ENCODE peak calls at places on chromosomes 5 and 9, in seven cellular contexts. D, B, K, T, L, H and M are unnamed samples.

GRCh38 chr9:69549310-69550202 is 122.6 kb downstream of the APBA1 start:
- DNase-seq in D (peak), H (no peak), T (no peak), B (peak), K (no peak), L (peak), M (no peak)

GRCh38 chr9:110777843-110778215 is 109.2 kb downstream of the MUSK start:
- DNase-seq in K (no peak), L (no peak), H (no peak), B (no peak), D (no peak), T (no peak), M (no peak)

GRCh38 chr9:11319477-11320060 is 706.8 kb upstream of the PTPRD start:
- DNase-seq in B (peak), D (peak), T (no peak), H (no peak), K (no peak), L (peak), M (no peak)

GRCh38 chr5:159915913-159916840 is at the start of gene ADRA1B:
- DNase-seq in K (peak), T (no peak), D (peak), H (peak), L (peak), B (peak), M (no peak)

GRCh38 chr9:89519393-89519805 is 21.5 kb upstream of the SEMA4D start:
- DNase-seq in K (no peak), B (peak), L (peak), H (no peak), T (no peak), D (no peak), M (peak)

GRCh38 chr5:125746936-125747335 is 676.3 kb upstream of the GRAMD2B start:
- DNase-seq in H (no peak), D (no peak), T (no peak), B (peak), K (no peak), L (no peak), M (no peak)

GRCh38 chr5:179318193-179318955 is 26.9 kb downstream of the ADAMTS2 start:
- DNase-seq in T (no peak), H (no peak), D (no peak), L (no peak), B (no peak), K (no peak), M (no peak)

GRCh38 chr9:119370816-119371215 is 1.6 kb upstream of the BRINP1 start:
- DNase-seq in D (peak), T (no peak), H (no peak), L (peak), B (peak), K (no peak), M (no peak)

GRCh38 chr5:141182248-141182647 is at the start of gene PCDHB16:
- DNase-seq in D (peak), B (no peak), K (no peak), T (no peak), L (peak), H (no peak), M (no peak)

GRCh38 chr9:385818-386398 is 171.2 kb downstream of the DOCK8 start:
- DNase-seq in H (peak), T (peak), L (peak), K (no peak), B (peak), D (peak), M (no peak)

GRCh38 chr5:133751846-133752245 is 139.5 kb upstream of the FSTL4 start:
- DNase-seq in B (no peak), D (no peak), H (no peak), L (no peak), K (peak), T (no peak), M (no peak)

GRCh38 chr9:110432253-110432652 is 94.6 kb upstream of the TXNDC8 start:
- DNase-seq in H (no peak), D (no peak), L (no peak), B (no peak), K (no peak), T (no peak), M (no peak)

GRCh38 chr5:147226512-147226911 is 8.3 kb upstream of the STK32A start:
- DNase-seq in L (no peak), H (no peak), T (no peak), D (no peak), K (no peak), B (no peak), M (no peak)

GRCh38 chr5:91707521-91707841 is 324.4 kb upstream of the ARRDC3 start:
- DNase-seq in L (no peak), B (no peak), K (no peak), D (no peak), H (no peak), T (no peak), M (no peak)
- H3K27ac ChIP-seq in L (no peak), B (no peak), K (no peak), D (no peak), H (no peak), T (no peak), M (no peak)

DNA sequence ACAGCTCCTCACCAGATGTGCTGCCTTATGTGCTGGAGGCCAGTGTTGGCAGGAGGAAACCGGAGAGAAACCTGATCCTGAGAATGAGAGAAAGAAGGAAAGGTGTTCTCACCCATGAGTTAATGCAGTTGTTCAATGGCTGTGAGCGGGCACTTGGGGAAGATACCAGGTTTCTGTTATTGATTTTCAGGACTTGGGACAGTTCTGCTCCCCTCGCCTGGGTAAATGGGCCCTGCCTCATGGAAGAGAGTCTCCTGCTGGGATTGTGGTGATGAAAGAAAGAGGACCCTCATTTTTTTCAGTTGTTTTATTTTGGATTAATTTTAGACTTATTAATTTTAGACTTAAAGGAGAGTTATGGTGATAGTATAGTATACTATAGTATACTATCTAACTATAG is 59.5 kb downstream of the EGFLAM start:
- DNase-seq in L (no peak), H (no peak), B (no peak), T (no peak), D (no peak), K (no peak), M (no peak)
- H3K27ac ChIP-seq in L (no peak), H (no peak), B (no peak), T (no peak), D (no peak), K (no peak), M (no peak)

GRCh38 chr9:81370650-81371049 is 318.7 kb downstream of the TLE1 start:
- DNase-seq in B (no peak), K (no peak), L (no peak), H (no peak), D (no peak), T (no peak), M (no peak)
- H3K27ac ChIP-seq in B (no peak), K (no peak), L (no peak), H (no peak), D (no peak), T (no peak), M (no peak)

GRCh38 chr9:137019891-137020683 is 8.0 kb downstream of the ABCA2 start:
- DNase-seq in K (no peak), T (no peak), D (peak), H (no peak), B (no peak), L (no peak), M (no peak)
- H3K27ac ChIP-seq in K (no peak), T (no peak), D (no peak), H (no peak), B (no peak), L (no peak), M (no peak)

GRCh38 chr9:128108784-128109709 is 18.5 kb downstream of the PTGES2 start:
- DNase-seq in L (no peak), H (no peak), K (no peak), B (no peak), T (no peak), D (no peak), M (no peak)
- H3K27ac ChIP-seq in L (no peak), H (no peak), K (no peak), B (no peak), T (no peak), D (peak), M (no peak)

GRCh38 chr5:77033338-77033737 is 3.1 kb downstream of the AGGF1 start:
- DNase-seq in K (no peak), H (no peak), D (no peak), B (no peak), T (no peak), L (no peak), M (no peak)

GRCh38 chr5:77030097-77031071 is at the start of gene AGGF1:
- DNase-seq in B (peak), H (peak), K (peak), D (peak), T (peak), L (peak), M (peak)

GRCh38 chr5:77028631-77029375 is 1.4 kb upstream of the AGGF1 start:
- DNase-seq in H (no peak), B (no peak), L (peak), T (no peak), D (no peak), K (no peak), M (no peak)

GRCh38 chr5:77032635-77033034 is 2.4 kb downstream of the AGGF1 start:
- DNase-seq in B (no peak), D (no peak), H (no peak), K (no peak), L (no peak), T (no peak), M (no peak)

GRCh38 chr5:77029376-77029885 is 773 bp upstream of the AGGF1 start:
- DNase-seq in T (no peak), L (peak), D (no peak), B (no peak), H (no peak), K (no peak), M (no peak)
- H3K27ac ChIP-seq in T (no peak), L (peak), D (no peak), B (no peak), H (peak), K (peak), M (no peak)

GRCh38 chr9:72990397-72991182 is 37.7 kb upstream of the ALDH1A1 start:
- DNase-seq in H (no peak), K (no peak), T (no peak), L (peak), D (no peak), B (no peak), M (no peak)
- H3K27ac ChIP-seq in H (no peak), K (no peak), T (no peak), L (peak), D (no peak), B (no peak), M (no peak)

GRCh38 chr9:131015876-131016397 is 7.0 kb downstream of the LAMC3 start:
- DNase-seq in T (no peak), H (no peak), B (no peak), D (no peak), L (no peak), K (no peak), M (no peak)

GRCh38 chr9:131018621-131019020 is 9.6 kb downstream of the LAMC3 start:
- DNase-seq in B (no peak), T (no peak), H (no peak), D (peak), L (peak), K (no peak), M (no peak)

GRCh38 chr9:131015112-131015511 is 6.1 kb downstream of the LAMC3 start:
- DNase-seq in L (no peak), H (no peak), B (no peak), D (no peak), K (no peak), T (no peak), M (no peak)

GRCh38 chr9:131019387-131020239 is 10.6 kb downstream of the LAMC3 start:
- DNase-seq in T (no peak), L (no peak), H (no peak), D (no peak), K (no peak), B (no peak), M (no peak)

GRCh38 chr9:131017067-131017466 is 8.1 kb downstream of the LAMC3 start:
- DNase-seq in T (no peak), K (no peak), L (no peak), B (no peak), H (no peak), D (peak), M (no peak)
- H3K27ac ChIP-seq in T (no peak), K (no peak), L (no peak), B (no peak), H (no peak), D (peak), M (no peak)